ENCODE peak calls at places on chromosomes 4 and X, in seven cellular contexts. One of them, this sample, is unnamed.
A peak's percentile ranks its signal among the peaks of the same experiment; 100 is the strongest.

GRCh38 chrX:41661366-41662095 is 27.2 kb upstream of the GPR34 start:
- DNase-seq in neuronal stem cell: no peak
- DNase-seq in IMR-90: peak; percentile 56
- DNase-seq in trophoblast cell: no peak
- DNase-seq in mesenchymal stem cell: no peak
- DNase-seq in mesendoderm: no peak
- DNase-seq in H9: no peak
- DNase-seq in this sample: no peak

GRCh38 chr4:125389713-125390112 is 75.0 kb downstream of the FAT4 start:
- DNase-seq in neuronal stem cell: no peak
- DNase-seq in IMR-90: peak; percentile 96
- DNase-seq in trophoblast cell: no peak
- DNase-seq in mesenchymal stem cell: peak; percentile 81
- DNase-seq in mesendoderm: peak; percentile 3
- DNase-seq in H9: no peak
- DNase-seq in this sample: no peak

GRCh38 chr4:8150152-8151090 is 8.2 kb downstream of the ABLIM2 start:
- DNase-seq in neuronal stem cell: no peak
- DNase-seq in IMR-90: no peak
- DNase-seq in trophoblast cell: no peak
- DNase-seq in mesenchymal stem cell: no peak
- DNase-seq in mesendoderm: no peak
- DNase-seq in H9: no peak
- DNase-seq in this sample: no peak

GRCh38 chr4:100657187-100657586 is 139.4 kb upstream of the EMCN start:
- DNase-seq in neuronal stem cell: no peak
- DNase-seq in IMR-90: no peak
- DNase-seq in trophoblast cell: no peak
- DNase-seq in mesenchymal stem cell: no peak
- DNase-seq in mesendoderm: peak; percentile 62
- DNase-seq in H9: no peak
- DNase-seq in this sample: no peak

GRCh38 chr4:136863756-136864155 is 668.5 kb downstream of the PCDH18 start:
- DNase-seq in neuronal stem cell: peak; percentile 3
- DNase-seq in IMR-90: peak; percentile 3
- DNase-seq in trophoblast cell: no peak
- DNase-seq in mesenchymal stem cell: peak; percentile 28
- DNase-seq in mesendoderm: peak; percentile 67
- DNase-seq in H9: peak; percentile 34
- DNase-seq in this sample: no peak

GRCh38 chr4:113094802-113095201 is 45.3 kb downstream of the ANK2 start:
- DNase-seq in neuronal stem cell: no peak
- DNase-seq in IMR-90: no peak
- DNase-seq in trophoblast cell: no peak
- DNase-seq in mesenchymal stem cell: peak; percentile 18
- DNase-seq in mesendoderm: peak; percentile 64
- DNase-seq in H9: no peak
- DNase-seq in this sample: no peak

GRCh38 chr4:123536225-123536624 is 139.6 kb downstream of the SPRY1 start:
- DNase-seq in neuronal stem cell: no peak
- DNase-seq in IMR-90: no peak
- DNase-seq in trophoblast cell: no peak
- DNase-seq in mesenchymal stem cell: no peak
- DNase-seq in mesendoderm: no peak
- DNase-seq in H9: no peak
- DNase-seq in this sample: no peak

GRCh38 chr4:153722036-153722435 is 37.8 kb downstream of the RNF175 start:
- DNase-seq in neuronal stem cell: no peak
- DNase-seq in IMR-90: no peak
- DNase-seq in trophoblast cell: no peak
- DNase-seq in mesenchymal stem cell: no peak
- DNase-seq in mesendoderm: no peak
- DNase-seq in H9: no peak
- DNase-seq in this sample: no peak

GRCh38 chrX:150731795-150732194 is 38.6 kb downstream of the MTMR1 start:
- DNase-seq in neuronal stem cell: no peak
- DNase-seq in IMR-90: peak; percentile 97
- DNase-seq in trophoblast cell: no peak
- DNase-seq in mesenchymal stem cell: peak; percentile 52
- DNase-seq in mesendoderm: no peak
- DNase-seq in H9: no peak
- DNase-seq in this sample: no peak

GRCh38 chr4:16032382-16032743 is 51.5 kb downstream of the PROM1 start:
- DNase-seq in neuronal stem cell: no peak
- DNase-seq in IMR-90: no peak
- DNase-seq in trophoblast cell: no peak
- DNase-seq in mesenchymal stem cell: no peak
- DNase-seq in mesendoderm: no peak
- DNase-seq in H9: no peak
- DNase-seq in this sample: no peak

GRCh38 chr4:164935363-164935762 is 42.1 kb downstream of the TRIM61 start:
- DNase-seq in neuronal stem cell: no peak
- DNase-seq in IMR-90: no peak
- DNase-seq in trophoblast cell: no peak
- DNase-seq in mesenchymal stem cell: peak; percentile 16
- DNase-seq in mesendoderm: peak; percentile 79
- DNase-seq in H9: peak; percentile 51
- DNase-seq in this sample: peak; percentile 56

GRCh38 chrX:10415704-10416001 is 204.7 kb downstream of the MID1 start:
- DNase-seq in neuronal stem cell: no peak
- DNase-seq in IMR-90: peak; percentile 51
- DNase-seq in trophoblast cell: no peak
- DNase-seq in mesenchymal stem cell: no peak
- DNase-seq in mesendoderm: no peak
- DNase-seq in H9: no peak
- DNase-seq in this sample: no peak

GRCh38 chrX:63275127-63275526 is 76.0 kb downstream of the SPIN4 start:
- DNase-seq in neuronal stem cell: no peak
- DNase-seq in IMR-90: peak; percentile 10
- DNase-seq in trophoblast cell: peak; percentile 3
- DNase-seq in mesenchymal stem cell: peak; percentile 0
- DNase-seq in mesendoderm: peak; percentile 34
- DNase-seq in H9: peak; percentile 35
- DNase-seq in this sample: peak; percentile 61

GRCh38 chr4:107069049-107069448 is 32.9 kb upstream of the DKK2 start:
- DNase-seq in neuronal stem cell: no peak
- DNase-seq in IMR-90: peak; percentile 7
- DNase-seq in trophoblast cell: no peak
- DNase-seq in mesenchymal stem cell: no peak
- DNase-seq in mesendoderm: no peak
- DNase-seq in H9: no peak
- DNase-seq in this sample: no peak

GRCh38 chrX:87402256-87402655 is 115.3 kb upstream of the KLHL4 start:
- DNase-seq in neuronal stem cell: no peak
- DNase-seq in IMR-90: no peak
- DNase-seq in trophoblast cell: no peak
- DNase-seq in mesenchymal stem cell: no peak
- DNase-seq in mesendoderm: no peak
- DNase-seq in H9: no peak
- DNase-seq in this sample: no peak

GRCh38 chr4:113064244-113064643 is 14.8 kb downstream of the ANK2 start:
- DNase-seq in neuronal stem cell: peak; percentile 87
- DNase-seq in IMR-90: no peak
- DNase-seq in trophoblast cell: no peak
- DNase-seq in mesenchymal stem cell: no peak
- DNase-seq in mesendoderm: peak; percentile 98
- DNase-seq in H9: peak; percentile 90
- DNase-seq in this sample: peak; percentile 70

GRCh38 chr4:21710212-21710843 is 238.2 kb downstream of the KCNIP4 start:
- DNase-seq in neuronal stem cell: no peak
- DNase-seq in IMR-90: no peak
- DNase-seq in trophoblast cell: no peak
- DNase-seq in mesenchymal stem cell: no peak
- DNase-seq in mesendoderm: no peak
- DNase-seq in H9: no peak
- DNase-seq in this sample: no peak

GRCh38 chrX:153459976-153460375 is 10.4 kb downstream of the HAUS7 start:
- DNase-seq in neuronal stem cell: no peak
- DNase-seq in IMR-90: peak; percentile 79
- DNase-seq in trophoblast cell: peak; percentile 68
- DNase-seq in mesenchymal stem cell: peak; percentile 38
- DNase-seq in mesendoderm: peak; percentile 84
- DNase-seq in H9: no peak
- DNase-seq in this sample: no peak

GRCh38 chr4:144584428-144584827 is 61.5 kb upstream of the HHIP start:
- DNase-seq in neuronal stem cell: no peak
- DNase-seq in IMR-90: no peak
- DNase-seq in trophoblast cell: no peak
- DNase-seq in mesenchymal stem cell: no peak
- DNase-seq in mesendoderm: no peak
- DNase-seq in H9: no peak
- DNase-seq in this sample: no peak

GRCh38 chr4:5203925-5204324 is 152.6 kb downstream of the STK32B start:
- DNase-seq in neuronal stem cell: no peak
- DNase-seq in IMR-90: no peak
- DNase-seq in trophoblast cell: no peak
- DNase-seq in mesenchymal stem cell: no peak
- DNase-seq in mesendoderm: no peak
- DNase-seq in H9: no peak
- DNase-seq in this sample: no peak

GRCh38 chr4:150367326-150367725 is 214.6 kb upstream of the MAB21L2 start:
- DNase-seq in neuronal stem cell: peak; percentile 29
- DNase-seq in IMR-90: no peak
- DNase-seq in trophoblast cell: no peak
- DNase-seq in mesenchymal stem cell: no peak
- DNase-seq in mesendoderm: peak; percentile 17
- DNase-seq in H9: peak; percentile 42
- DNase-seq in this sample: peak; percentile 54

GRCh38 chrX:13151806-13152510 is 107.5 kb upstream of the FAM9C start:
- DNase-seq in neuronal stem cell: no peak
- DNase-seq in IMR-90: peak; percentile 6
- DNase-seq in trophoblast cell: no peak
- DNase-seq in mesenchymal stem cell: peak; percentile 84
- DNase-seq in mesendoderm: peak; percentile 6
- DNase-seq in H9: no peak
- DNase-seq in this sample: no peak

GRCh38 chrX:23840674-23841073 is 57.7 kb downstream of the SAT1 start:
- DNase-seq in neuronal stem cell: no peak
- DNase-seq in IMR-90: no peak
- DNase-seq in trophoblast cell: no peak
- DNase-seq in mesenchymal stem cell: no peak
- DNase-seq in mesendoderm: peak; percentile 21
- DNase-seq in H9: no peak
- DNase-seq in this sample: no peak

GRCh38 chrX:2507904-2508630 is 7.3 kb upstream of the DHRSX start:
- DNase-seq in neuronal stem cell: no peak
- DNase-seq in IMR-90: no peak
- DNase-seq in trophoblast cell: no peak
- DNase-seq in mesenchymal stem cell: no peak
- DNase-seq in mesendoderm: no peak
- DNase-seq in H9: no peak
- DNase-seq in this sample: no peak

DNA sequence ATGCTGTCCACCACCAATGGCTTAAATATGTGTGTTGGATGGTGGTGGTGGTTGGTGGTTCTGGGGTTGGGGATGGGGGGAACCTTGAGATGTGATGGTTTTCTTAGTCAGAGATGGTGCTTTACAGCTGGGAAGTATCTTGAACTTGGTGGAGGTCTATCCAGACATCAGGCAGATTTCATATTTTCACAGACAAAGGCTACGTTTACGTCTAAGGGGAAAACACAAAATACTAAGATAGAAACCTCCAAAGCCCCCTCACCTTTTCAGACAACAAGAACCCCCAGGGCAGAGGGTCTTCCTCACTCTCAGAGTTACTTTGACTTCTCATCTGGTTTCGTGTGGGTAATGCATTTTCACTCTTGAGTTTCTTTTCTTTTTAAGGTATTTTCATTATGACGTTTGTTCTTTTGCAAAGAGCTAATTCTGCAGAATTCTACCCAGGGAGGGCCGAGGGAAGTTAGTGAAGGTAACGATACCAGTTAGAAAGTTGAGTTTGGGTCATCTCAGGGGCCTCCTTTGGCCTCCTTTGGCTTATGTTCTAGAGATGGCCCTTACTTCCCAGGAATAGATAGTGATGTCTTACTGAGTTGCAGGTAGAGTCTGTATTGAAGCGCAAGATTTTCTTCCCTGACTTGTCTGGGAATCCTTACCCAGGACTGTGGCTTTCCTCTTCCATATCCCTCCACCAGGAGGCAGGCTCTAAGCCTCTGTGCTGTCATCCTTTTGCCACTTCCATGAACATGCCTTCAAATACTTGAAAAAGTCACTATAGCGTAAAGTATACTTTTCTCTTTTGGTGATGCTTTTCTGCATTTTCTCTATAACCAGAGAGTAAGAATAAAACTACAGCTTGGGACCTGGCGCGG is 31.9 kb downstream of the RHOH start:
- DNase-seq in neuronal stem cell: no peak
- DNase-seq in IMR-90: no peak
- DNase-seq in trophoblast cell: no peak
- DNase-seq in mesenchymal stem cell: peak; percentile 11
- DNase-seq in mesendoderm: peak; percentile 58
- DNase-seq in H9: peak; percentile 49
- DNase-seq in this sample: no peak
- H2BK5ac ChIP-seq in neuronal stem cell: no peak overlapping the region
- H2BK5ac ChIP-seq in IMR-90: no peak overlapping the region
- H2BK5ac ChIP-seq in trophoblast cell: no peak overlapping the region
- H2BK5ac ChIP-seq in mesenchymal stem cell: no peak overlapping the region
- H2BK5ac ChIP-seq in mesendoderm: no peak overlapping the region
- H2BK5ac ChIP-seq in H9: no peak overlapping the region
- H2BK5ac ChIP-seq in this sample: no peak overlapping the region

GRCh38 chr4:118586357-118586790 is 98.8 kb upstream of the METTL14 start:
- DNase-seq in neuronal stem cell: no peak
- DNase-seq in IMR-90: no peak
- DNase-seq in trophoblast cell: no peak
- DNase-seq in mesenchymal stem cell: no peak
- DNase-seq in mesendoderm: no peak
- DNase-seq in H9: no peak
- DNase-seq in this sample: no peak
- H2BK5ac ChIP-seq in neuronal stem cell: no peak overlapping the region
- H2BK5ac ChIP-seq in IMR-90: no peak overlapping the region
- H2BK5ac ChIP-seq in trophoblast cell: no peak overlapping the region
- H2BK5ac ChIP-seq in mesenchymal stem cell: no peak overlapping the region
- H2BK5ac ChIP-seq in mesendoderm: no peak overlapping the region
- H2BK5ac ChIP-seq in H9: no peak overlapping the region
- H2BK5ac ChIP-seq in this sample: no peak overlapping the region

GRCh38 chrX:40127052-40127451 is 29.3 kb upstream of the BCOR start:
- DNase-seq in neuronal stem cell: no peak
- DNase-seq in IMR-90: no peak
- DNase-seq in trophoblast cell: no peak
- DNase-seq in mesenchymal stem cell: no peak
- DNase-seq in mesendoderm: no peak
- DNase-seq in H9: no peak
- DNase-seq in this sample: no peak
- H2BK5ac ChIP-seq in neuronal stem cell: no peak overlapping the region
- H2BK5ac ChIP-seq in IMR-90: no peak overlapping the region
- H2BK5ac ChIP-seq in trophoblast cell: no peak overlapping the region
- H2BK5ac ChIP-seq in mesenchymal stem cell: no peak overlapping the region
- H2BK5ac ChIP-seq in mesendoderm: no peak overlapping the region
- H2BK5ac ChIP-seq in H9: no peak overlapping the region
- H2BK5ac ChIP-seq in this sample: no peak overlapping the region

DNA sequence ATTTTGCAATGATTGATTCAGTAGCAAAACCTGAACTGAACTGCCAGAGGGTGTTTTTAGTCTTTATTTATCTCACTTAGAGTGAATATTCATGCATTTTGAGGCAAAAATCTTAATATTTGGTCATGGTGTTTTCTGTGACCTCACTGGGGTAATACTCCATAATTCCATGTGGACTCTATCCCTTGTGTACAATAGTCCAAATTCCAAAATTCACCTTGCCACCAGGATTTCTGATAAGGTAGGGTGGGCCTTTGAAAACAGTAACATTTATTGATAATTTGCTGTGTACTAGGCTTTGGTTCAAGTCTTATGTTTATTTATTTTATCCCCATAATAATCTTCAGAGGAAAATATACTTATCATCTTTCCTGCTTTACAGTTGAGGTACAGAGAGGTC is 68.4 kb upstream of the PDE5A start:
- DNase-seq in neuronal stem cell: no peak
- DNase-seq in IMR-90: no peak
- DNase-seq in trophoblast cell: no peak
- DNase-seq in mesenchymal stem cell: no peak
- DNase-seq in mesendoderm: no peak
- DNase-seq in H9: no peak
- DNase-seq in this sample: no peak
- H2BK5ac ChIP-seq in neuronal stem cell: no peak overlapping the region
- H2BK5ac ChIP-seq in IMR-90: no peak overlapping the region
- H2BK5ac ChIP-seq in trophoblast cell: no peak overlapping the region
- H2BK5ac ChIP-seq in mesenchymal stem cell: no peak overlapping the region
- H2BK5ac ChIP-seq in mesendoderm: no peak overlapping the region
- H2BK5ac ChIP-seq in H9: no peak overlapping the region
- H2BK5ac ChIP-seq in this sample: no peak overlapping the region